ENCODE peak calls at places on chromosomes 1 and 21, in six cellular contexts. Q is OCI-LY7; M is CD4-positive, alpha-beta T cell; O is dorsolateral prefrontal cortex; B is fibroblast of mammary gland; Z is breast epithelium. F is an unnamed sample.

GRCh38 chr1:202659541-202659940 is 50.7 kb downstream of the SYT2 start:
- DNase-seq in Q (no peak), M (no peak), O (no peak), B (no peak), Z (no peak), F (no peak)

GRCh38 chr1:48470506-48470905 is 1.5 kb downstream of the SPATA6 start:
- DNase-seq in Q (no peak), M (no peak), O (no peak), B (peak; percentile 63), Z (no peak), F (no peak)

GRCh38 chr1:154623358-154623757 is 15.4 kb upstream of the ADAR start:
- DNase-seq in Q (no peak), M (no peak), O (no peak), B (no peak), Z (no peak), F (no peak)

GRCh38 chr1:30511563-30512252 is 211.7 kb downstream of the MATN1 start:
- DNase-seq in Q (no peak), M (no peak), O (no peak), B (peak; percentile 33), Z (peak; percentile 0), F (no peak)

GRCh38 chr21:38505654-38506523 is 7.6 kb upstream of the ERG start:
- DNase-seq in Q (peak; percentile 48), M (no peak), O (no peak), B (peak; percentile 73), Z (no peak), F (peak; percentile 39)

GRCh38 chr1:29391362-29391880 is 155.1 kb downstream of the PTPRU start:
- DNase-seq in Q (no peak), M (no peak), O (no peak), B (no peak), Z (no peak), F (no peak)

GRCh38 chr1:3452866-3453175 is 1.6 kb upstream of the ARHGEF16 start:
- DNase-seq in Q (no peak), M (no peak), O (no peak), B (no peak), Z (no peak), F (no peak)

GRCh38 chr21:36692844-36693143 is 6.1 kb upstream of the SIM2 start:
- DNase-seq in Q (no peak), M (no peak), O (no peak), B (no peak), Z (no peak), F (no peak)

GRCh38 chr1:154994269-154994977 is 1.0 kb downstream of the LENEP start:
- DNase-seq in Q (peak; percentile 42), M (no peak), O (no peak), B (no peak), Z (no peak), F (no peak)

GRCh38 chr1:225909477-225909876 is 14.6 kb downstream of the PYCR2 start:
- DNase-seq in Q (no peak), M (no peak), O (no peak), B (no peak), Z (no peak), F (no peak)

GRCh38 chr1:15323989-15324866 is 77.2 kb downstream of the FHAD1 start:
- DNase-seq in Q (no peak), M (no peak), O (no peak), B (peak; percentile 53), Z (no peak), F (no peak)

GRCh38 chr1:244904119-244904518 is 39.8 kb upstream of the HNRNPU start:
- DNase-seq in Q (no peak), M (no peak), O (no peak), B (no peak), Z (no peak), F (no peak)

GRCh38 chr1:156385534-156386031 is 16.6 kb downstream of the RHBG start:
- DNase-seq in Q (peak; percentile 85), M (peak; percentile 58), O (peak; percentile 84), B (peak; percentile 64), Z (no peak), F (peak; percentile 80)

GRCh38 chr1:194658090-194658439 is 1471.7 kb upstream of the B3GALT2 start:
- DNase-seq in Q (no peak), M (no peak), O (no peak), B (peak; percentile 3), Z (no peak), F (no peak)

GRCh38 chr1:94919241-94920030 is 7.5 kb downstream of the CNN3 start:
- DNase-seq in Q (no peak), M (no peak), O (no peak), B (no peak), Z (no peak), F (no peak)

GRCh38 chr1:94917251-94917650 is 9.7 kb downstream of the CNN3 start:
- DNase-seq in Q (no peak), M (no peak), O (no peak), B (peak; percentile 55), Z (no peak), F (no peak)

GRCh38 chr1:94922756-94923465 is 4.0 kb downstream of the CNN3 start:
- DNase-seq in Q (no peak), M (no peak), O (no peak), B (peak; percentile 65), Z (no peak), F (no peak)

GRCh38 chr1:94921977-94922376 is 4.9 kb downstream of the CNN3 start:
- DNase-seq in Q (no peak), M (no peak), O (no peak), B (no peak), Z (no peak), F (no peak)

DNA sequence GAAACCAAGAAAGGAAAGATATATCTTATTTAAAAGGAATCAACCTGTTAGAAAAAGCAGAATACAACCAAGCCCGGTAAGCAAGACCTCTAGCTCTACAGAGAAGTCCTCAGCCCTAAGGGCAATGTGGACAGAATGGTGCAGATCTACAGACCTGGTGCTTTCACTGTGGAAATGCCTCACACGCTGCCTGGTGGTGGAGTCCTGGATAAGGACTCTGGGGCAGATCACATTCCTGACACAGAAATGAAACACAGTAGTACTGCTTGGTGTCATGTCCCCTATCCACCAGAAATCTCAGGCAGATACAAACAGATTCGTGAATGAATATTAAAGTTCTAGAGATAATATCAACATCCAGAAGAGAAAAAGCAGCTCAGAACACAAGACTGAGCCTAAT is 6.8 kb downstream of the CNN3 start:
- DNase-seq in Q (no peak), M (no peak), O (no peak), B (no peak), Z (no peak), F (no peak)
- TF ChIP-seq CTCF in Q (no peak), M (no peak), O (no peak), B (no peak), Z (no peak), F (no peak)

GRCh38 chr1:151491641-151492040 is 19.5 kb upstream of the CGN start:
- DNase-seq in Q (no peak), M (no peak), O (no peak), B (no peak), Z (no peak), F (no peak)

GRCh38 chr1:151486557-151486956 is 24.6 kb upstream of the CGN start:
- DNase-seq in Q (no peak), M (no peak), O (no peak), B (no peak), Z (no peak), F (no peak)

GRCh38 chr1:151482017-151482416 is 22.7 kb upstream of the POGZ start:
- DNase-seq in Q (no peak), M (no peak), O (no peak), B (no peak), Z (no peak), F (no peak)

DNA sequence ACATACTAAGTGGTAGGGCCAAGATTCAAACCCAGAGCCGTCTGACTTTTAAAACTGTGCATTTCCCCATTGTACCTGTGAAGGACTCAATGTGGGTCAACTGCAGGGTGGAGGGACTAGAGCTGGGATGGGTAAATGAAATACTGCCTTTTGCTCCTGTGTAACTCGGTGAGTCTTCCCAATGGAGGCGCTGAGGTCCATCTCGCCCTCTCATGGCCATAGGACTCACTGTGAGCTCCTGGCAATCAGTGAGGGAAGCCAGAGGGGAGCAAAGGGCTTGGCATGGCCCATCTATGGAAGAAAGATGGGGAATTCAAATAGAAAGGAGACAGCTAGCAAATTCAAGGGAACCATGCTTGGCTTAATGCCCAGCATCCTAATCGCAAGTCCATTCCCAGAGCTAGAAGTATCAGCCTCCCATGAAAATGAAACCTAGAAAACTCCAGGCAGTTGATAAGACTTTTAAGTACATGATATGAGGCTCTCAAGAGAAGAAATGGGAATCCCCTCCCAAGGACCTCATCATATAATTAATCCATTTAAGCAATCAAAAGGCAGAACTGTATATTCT is 25.4 kb upstream of the CGN start:
- DNase-seq in Q (no peak), M (no peak), O (no peak), B (no peak), Z (no peak), F (no peak)
- TF ChIP-seq CTCF in Q (no peak), M (no peak), O (no peak), B (no peak), Z (no peak), F (no peak)

DNA sequence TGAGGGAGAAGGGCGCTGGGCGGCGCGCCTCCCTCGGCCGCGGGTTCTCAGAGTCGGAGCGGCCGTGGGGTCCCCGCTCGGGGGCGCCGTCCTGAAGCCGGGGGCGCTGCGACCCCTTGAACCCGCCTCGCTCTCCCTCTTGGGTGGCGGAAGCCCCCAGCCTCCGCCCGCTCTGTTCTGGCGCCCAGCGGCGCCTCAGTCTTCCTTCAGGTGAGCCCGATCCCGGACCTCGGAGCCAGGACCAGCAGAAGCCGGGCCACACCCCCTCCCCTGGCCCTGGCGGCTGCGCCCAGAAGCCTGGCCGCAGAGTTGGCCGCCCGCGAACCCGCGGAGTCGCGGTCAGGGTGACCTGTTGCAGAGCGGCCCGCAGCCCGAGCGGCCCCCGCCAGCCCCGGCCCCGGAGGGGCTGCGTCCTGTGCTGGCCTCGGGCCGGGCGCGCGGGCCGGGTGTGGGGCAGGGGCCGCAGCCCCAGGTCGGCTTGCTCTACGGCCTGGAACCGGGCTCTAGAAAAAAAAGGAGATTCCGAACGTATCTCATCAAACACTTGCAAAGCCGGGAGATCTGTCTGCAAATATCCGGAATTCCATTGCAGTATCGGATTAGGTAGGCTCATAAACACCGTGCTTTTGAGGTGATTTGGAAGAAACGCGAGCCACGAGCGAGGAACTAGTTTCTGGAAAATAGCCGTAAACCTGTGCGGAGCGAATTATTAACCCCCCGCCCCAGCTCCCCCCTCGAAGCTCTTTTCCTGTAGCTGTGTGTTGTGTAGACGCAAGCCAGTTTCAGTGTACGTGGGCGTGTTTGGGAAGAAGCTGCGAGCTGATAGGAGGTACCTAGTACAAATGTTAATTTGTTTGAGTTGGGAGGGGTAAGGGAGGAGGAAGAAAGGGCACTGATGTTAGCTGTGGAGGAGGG is 816 bp downstream of the RALGPS2 start:
- DNase-seq in Q (peak; percentile 95), M (peak; percentile 51), O (peak; percentile 38), B (peak; percentile 82), Z (peak; percentile 67), F (peak; percentile 38)
- TF ChIP-seq CTCF in Q (peak; percentile 58), M (no peak), O (no peak), B (no peak), Z (no peak), F (no peak)

DNA sequence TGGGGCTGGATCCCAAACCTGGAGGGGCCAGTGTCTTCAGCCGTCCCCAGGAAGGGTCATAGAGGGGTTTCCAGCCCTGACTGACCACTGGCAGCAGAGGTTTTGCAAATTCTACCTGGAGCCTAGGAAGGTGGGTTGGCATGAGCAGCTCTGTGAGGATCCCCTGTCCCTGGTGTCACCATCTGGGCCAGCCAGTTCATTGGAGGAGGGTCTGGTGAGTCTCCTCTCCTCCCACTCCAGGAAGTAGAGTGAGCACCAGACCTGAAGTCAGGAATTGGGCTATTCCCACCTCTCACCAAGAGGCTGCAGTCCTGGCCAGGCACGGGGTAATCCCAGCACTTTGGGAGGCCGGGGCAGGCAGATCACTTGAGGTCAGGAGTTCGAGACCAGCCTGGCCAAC is 57.4 kb downstream of the UBIAD1 start:
- DNase-seq in Q (no peak), M (no peak), O (no peak), B (no peak), Z (no peak), F (no peak)
- TF ChIP-seq CTCF in Q (no peak), M (no peak), O (no peak), B (no peak), Z (no peak), F (no peak)

GRCh38 chr1:109457819-109458218 is 8.5 kb upstream of the SYPL2 start:
- DNase-seq in Q (no peak), M (no peak), O (no peak), B (no peak), Z (no peak), F (no peak)
- TF ChIP-seq CTCF in Q (no peak), M (no peak), O (no peak), B (no peak), Z (no peak), F (no peak)

F was measured in GM13976.